ENCODE peak calls at places on chromosomes 3 and 15, in four cellular contexts. Y is WTC11, C is HepG2, J is K562. H is an unnamed sample.

GRCh38 chr15:77500986-77501385 is 80.3 kb downstream of the HMG20A start:
- DNase-seq in Y (no peak), C (no peak), J (no peak), H (no peak)

GRCh38 chr15:71431345-71432336 is 316.4 kb downstream of the THSD4 start:
- DNase-seq in Y (no peak), C (no peak), J (no peak), H (no peak)

GRCh38 chr3:42721690-42722089 is 19.1 kb upstream of the HHATL start:
- DNase-seq in Y (no peak), C (no peak), J (no peak), H (no peak)

GRCh38 chr15:100307241-100307855 is 34.4 kb downstream of the ADAMTS17 start:
- DNase-seq in Y (no peak), C (no peak), J (no peak), H (no peak)

GRCh38 chr3:107404727-107405519 is 27.7 kb downstream of the CCDC54 start:
- DNase-seq in Y (no peak), C (no peak), J (no peak), H (no peak)

GRCh38 chr15:30023798-30024295 is 58.9 kb upstream of the GOLGA8J start:
- DNase-seq in Y (no peak), C (no peak), J (no peak), H (no peak)

GRCh38 chr3:150870406-150870805 is 34.8 kb downstream of the MINDY4B start:
- DNase-seq in Y (no peak), C (no peak), J (no peak), H (no peak)

GRCh38 chr3:105343991-105344390 is 22.7 kb upstream of the ALCAM start:
- DNase-seq in Y (no peak), C (no peak), J (no peak), H (no peak)

GRCh38 chr3:69542265-69543079 is 156.6 kb upstream of the FRMD4B start:
- DNase-seq in Y (peak), C (no peak), J (no peak), H (no peak)

GRCh38 chr3:188962253-188963247 is 209.2 kb upstream of the TPRG1 start:
- DNase-seq in Y (no peak), C (no peak), J (no peak), H (no peak)

GRCh38 chr15:28098766-28099554 is at the start of gene OCA2:
- DNase-seq in Y (peak), C (peak), J (peak), H (no peak)

GRCh38 chr3:170528731-170529130 is 57.1 kb downstream of the SLC7A14 start:
- DNase-seq in Y (no peak), C (no peak), J (no peak), H (no peak)

GRCh38 chr3:13535526-13535875 is 13.4 kb upstream of the FBLN2 start:
- DNase-seq in Y (no peak), C (no peak), J (no peak), H (no peak)

GRCh38 chr3:143301502-143301901 is 181.9 kb downstream of the CHST2 start:
- DNase-seq in Y (no peak), C (no peak), J (no peak), H (no peak)

GRCh38 chr3:159032311-159032710 is 230.5 kb downstream of the MFSD1 start:
- DNase-seq in Y (no peak), C (no peak), J (no peak), H (no peak)

GRCh38 chr3:163043074-163043473 is 1546.5 kb downstream of the OTOL1 start:
- DNase-seq in Y (peak), C (peak), J (no peak), H (no peak)

GRCh38 chr3:187743195-187744141 is 1.8 kb downstream of the BCL6 start:
- DNase-seq in Y (no peak), C (no peak), J (peak), H (no peak)

GRCh38 chr15:65020419-65020818 is 9.0 kb downstream of the MTFMT start:
- DNase-seq in Y (no peak), C (no peak), J (peak), H (no peak)

GRCh38 chr15:70703483-70703882 is 59.9 kb downstream of the UACA start:
- DNase-seq in Y (no peak), C (no peak), J (no peak), H (no peak)

GRCh38 chr3:45870099-45870498 is 16.2 kb upstream of the CCR9 start:
- DNase-seq in Y (no peak), C (no peak), J (no peak), H (no peak)

GRCh38 chr3:10462641-10463040 is 42.7 kb downstream of the ATP2B2 start:
- DNase-seq in Y (no peak), C (no peak), J (no peak), H (no peak)

GRCh38 chr3:116440196-116440595 is 5.1 kb downstream of the LSAMP start:
- DNase-seq in Y (no peak), C (no peak), J (no peak), H (no peak)

GRCh38 chr15:71275098-71275497 is 159.8 kb downstream of the THSD4 start:
- DNase-seq in Y (no peak), C (no peak), J (no peak), H (no peak)

GRCh38 chr3:10648181-10648580 is 142.8 kb upstream of the ATP2B2 start:
- DNase-seq in Y (no peak), C (no peak), J (no peak), H (no peak)

GRCh38 chr15:65184305-65184943 is 718 bp downstream of the CLPX start:
- DNase-seq in Y (peak), C (peak), J (peak), H (no peak)

GRCh38 chr3:185332026-185332735 is 30.8 kb upstream of the MAP3K13 start:
- DNase-seq in Y (no peak), C (peak), J (no peak), H (peak)

GRCh38 chr3:146865175-146865755 is 260.1 kb upstream of the PLSCR5 start:
- DNase-seq in Y (no peak), C (no peak), J (no peak), H (no peak)

GRCh38 chr3:131812433-131812832 is 222.4 kb downstream of the CPNE4 start:
- DNase-seq in Y (no peak), C (no peak), J (no peak), H (no peak)

GRCh38 chr3:42635111-42635510 is 18.4 kb upstream of the ZBTB47 start:
- DNase-seq in Y (no peak), C (no peak), J (peak), H (no peak)

GRCh38 chr15:61389334-61390028 is 160.4 kb upstream of the RORA start:
- DNase-seq in Y (no peak), C (no peak), J (no peak), H (no peak)

GRCh38 chr15:45640610-45641009 is 5.8 kb downstream of the SQOR start:
- DNase-seq in Y (no peak), C (peak), J (no peak), H (no peak)

GRCh38 chr3:38130631-38131065 is 6.3 kb downstream of the ACAA1 start:
- DNase-seq in Y (no peak), C (no peak), J (no peak), H (no peak)

GRCh38 chr3:73781536-73781935 is 156.8 kb upstream of the PDZRN3 start:
- DNase-seq in Y (no peak), C (no peak), J (no peak), H (no peak)

GRCh38 chr15:63040954-63041353 is 1.6 kb upstream of the TPM1 start:
- DNase-seq in Y (no peak), C (no peak), J (no peak), H (no peak)

GRCh38 chr3:28399196-28399595 is 50.6 kb upstream of the AZI2 start:
- DNase-seq in Y (no peak), C (no peak), J (no peak), H (no peak)

GRCh38 chr3:25872200-25872877 is 82.4 kb downstream of the OXSM start:
- DNase-seq in Y (no peak), C (no peak), J (no peak), H (no peak)

DNA sequence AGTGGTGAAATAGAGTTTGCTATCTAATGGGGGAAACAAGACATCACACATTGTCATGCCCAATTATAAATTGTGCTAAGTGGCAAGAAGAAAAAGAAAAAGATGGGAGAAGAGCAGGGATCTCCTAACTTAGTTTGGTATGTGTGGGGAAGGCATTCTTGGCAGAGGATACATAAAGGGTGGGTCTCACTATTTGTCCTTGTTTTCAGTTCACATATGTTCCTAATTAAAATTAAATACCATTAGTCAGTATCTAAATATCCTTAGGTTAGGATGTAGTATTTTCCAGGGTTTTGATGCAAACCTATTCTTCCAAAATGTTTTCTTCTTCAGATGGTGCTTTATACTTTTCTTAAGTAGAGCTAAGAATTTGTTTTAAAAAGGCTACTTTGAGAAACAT is 173.7 kb downstream of the B3GALNT1 start:
- DNase-seq in Y (no peak), C (no peak), J (no peak), H (no peak)
- TF ChIP-seq TCF7 in Y (no peak), C (no peak), J (no peak), H (no peak)

GRCh38 chr15:67465196-67465952 is 55.6 kb upstream of the C15orf61 start:
- DNase-seq in Y (no peak), C (no peak), J (no peak), H (no peak)
- TF ChIP-seq TCF7 in Y (no peak), C (no peak), J (no peak), H (no peak)

GRCh38 chr15:69665641-69666091 is 213.0 kb downstream of the RPLP1 start:
- DNase-seq in Y (peak), C (no peak), J (no peak), H (no peak)
- TF ChIP-seq TCF7 in Y (no peak), C (no peak), J (no peak), H (no peak)

GRCh38 chr3:152438181-152438580 is 169.5 kb downstream of the MBNL1 start:
- DNase-seq in Y (no peak), C (no peak), J (no peak), H (no peak)
- TF ChIP-seq TCF7 in Y (no peak), C (no peak), J (no peak), H (no peak)

DNA sequence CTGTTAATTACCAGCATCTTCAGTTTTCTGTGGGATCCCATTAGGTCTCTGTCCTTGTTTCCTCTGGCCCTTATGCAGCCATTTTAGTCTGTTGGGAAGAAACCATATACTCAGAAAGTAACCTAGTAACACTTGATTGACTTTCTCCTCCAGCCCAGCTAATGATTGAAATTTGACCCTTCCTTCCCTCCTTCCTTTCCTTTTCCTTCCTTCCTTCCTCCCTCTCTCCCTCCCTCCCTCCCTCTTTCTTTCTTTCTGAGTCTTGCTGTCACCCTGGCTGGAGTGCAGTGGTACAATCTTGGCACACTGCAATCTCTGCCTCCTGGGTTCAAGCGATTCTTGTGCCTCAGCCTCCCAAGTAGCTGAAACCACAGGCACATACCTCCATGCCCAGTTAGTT is 5.9 kb upstream of the ZNF620 start:
- DNase-seq in Y (no peak), C (no peak), J (no peak), H (no peak)
- TF ChIP-seq TCF7 in Y (no peak), C (no peak), J (no peak), H (no peak)

GRCh38 chr15:39925112-39925830 is 5.2 kb upstream of the GPR176 start:
- DNase-seq in Y (no peak), C (no peak), J (no peak), H (no peak)
- TF ChIP-seq TCF7 in Y (no peak), C (no peak), J (no peak), H (no peak)

DNA sequence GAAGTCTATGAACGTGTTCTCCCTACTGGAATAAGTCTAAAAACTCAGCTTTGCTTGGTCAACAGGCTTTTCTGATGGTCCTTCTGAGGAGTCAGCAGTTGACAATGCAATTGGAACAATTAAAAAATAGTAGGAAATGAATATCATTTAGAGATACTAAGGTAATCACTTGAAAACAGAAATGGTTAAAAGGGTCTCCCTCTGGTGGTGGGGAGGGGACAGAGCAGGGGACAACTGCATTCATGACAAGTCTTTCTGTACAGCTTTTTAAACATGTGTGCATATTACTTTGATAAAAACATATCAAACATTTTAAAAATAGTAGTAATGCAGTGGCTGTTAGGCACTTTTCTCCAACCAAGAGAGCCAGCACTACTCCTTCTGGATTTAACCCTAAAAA is 119.9 kb upstream of the FHIT start:
- DNase-seq in Y (peak), C (peak), J (peak), H (no peak)
- TF ChIP-seq TCF7 in Y (no peak), C (no peak), J (no peak), H (no peak)

GRCh38 chr15:68822818-68823217 is 2.1 kb upstream of the ANP32A start:
- DNase-seq in Y (no peak), C (no peak), J (no peak), H (no peak)

GRCh38 chr15:68821898-68822380 is 1.2 kb upstream of the ANP32A start:
- DNase-seq in Y (no peak), C (peak), J (no peak), H (no peak)

GRCh38 chr15:68820589-68821189 is at the start of gene ANP32A:
- DNase-seq in Y (peak), C (peak), J (peak), H (peak)

GRCh38 chr15:68820205-68820588 is 498 bp downstream of the ANP32A start:
- DNase-seq in Y (no peak), C (peak), J (no peak), H (no peak)

DNA sequence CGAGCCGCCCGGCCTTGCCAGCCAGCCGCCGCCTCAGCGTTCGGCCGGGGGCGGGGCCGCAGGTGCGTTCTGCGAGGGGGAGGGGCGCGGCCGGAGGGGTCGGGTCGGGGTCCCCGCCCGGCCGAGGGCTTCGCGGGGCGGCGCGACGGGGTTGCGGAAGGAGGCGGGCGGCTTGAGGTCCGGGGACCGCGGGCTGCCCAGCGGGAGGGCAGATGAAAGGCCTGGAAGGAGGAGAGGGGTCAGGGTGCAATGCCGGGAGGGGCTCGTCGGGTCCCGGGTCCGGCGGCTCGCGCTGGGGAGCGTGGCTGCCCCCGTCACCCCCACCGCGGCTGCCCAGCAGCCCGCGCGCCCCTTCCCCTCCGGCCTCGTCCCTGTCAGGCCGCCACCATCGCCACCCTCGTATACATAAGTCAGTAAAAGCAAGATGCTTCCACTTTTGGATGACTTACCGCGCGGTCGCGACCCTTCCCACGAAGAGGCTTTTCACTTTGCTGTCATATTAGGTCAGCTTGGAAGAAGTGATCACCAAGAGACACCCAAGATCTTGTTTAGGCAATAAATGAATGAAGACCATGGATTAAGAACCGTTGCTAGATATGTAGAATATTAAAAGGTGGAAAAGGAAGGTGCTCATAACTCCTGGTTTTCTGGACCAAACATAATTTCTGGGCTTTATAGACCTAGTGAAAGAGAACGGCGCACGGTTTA is 649 bp upstream of the ANP32A start:
- DNase-seq in Y (no peak), C (no peak), J (peak), H (no peak)
- TF ChIP-seq TCF7 in Y (no peak), C (no peak), J (no peak), H (no peak)

GRCh38 chr3:165259518-165260193 is 63.5 kb upstream of the SLITRK3 start:
- DNase-seq in Y (no peak), C (no peak), J (no peak), H (no peak)

GRCh38 chr3:165256554-165256953 is 60.4 kb upstream of the SLITRK3 start:
- DNase-seq in Y (no peak), C (no peak), J (no peak), H (no peak)

GRCh38 chr3:165254812-165255211 is 58.6 kb upstream of the SLITRK3 start:
- DNase-seq in Y (no peak), C (peak), J (no peak), H (no peak)
- TF ChIP-seq TCF7 in Y (no peak), C (no peak), J (no peak), H (no peak)

GRCh38 chr3:115087512-115087911 is 59.6 kb downstream of the ZBTB20 start:
- DNase-seq in Y (no peak), C (no peak), J (no peak), H (no peak)

GRCh38 chr3:115095236-115095635 is 51.9 kb downstream of the ZBTB20 start:
- DNase-seq in Y (no peak), C (no peak), J (no peak), H (no peak)

GRCh38 chr3:115086379-115086778 is 60.7 kb downstream of the ZBTB20 start:
- DNase-seq in Y (no peak), C (no peak), J (no peak), H (no peak)

GRCh38 chr3:115092220-115092791 is 54.8 kb downstream of the ZBTB20 start:
- DNase-seq in Y (peak), C (peak), J (peak), H (peak)
- TF ChIP-seq TCF7 in Y (no peak), C (no peak), J (no peak), H (no peak)

H was measured in GM12878.